ENCODE peak calls at places on chromosomes 1 and 21, in seven cellular contexts. O is brain microvascular endothelial cell, A is body of pancreas, G is GM12865, J is transverse colon, H is left ventricle myocardium inferior, B is stomach. S is an unnamed sample.

GRCh38 chr1:229624521-229624905 is 1.4 kb downstream of the TAF5L start:
- DNase-seq in B (no peak), G (no peak), A (no peak), H (no peak), J (no peak), O (no peak), S (no peak)

GRCh38 chr1:174314433-174314832 is 133.3 kb upstream of the GPR52 start:
- DNase-seq in O (no peak), A (no peak), J (no peak), H (no peak), B (no peak), G (no peak), S (no peak)

GRCh38 chr21:45471229-45472052 is 66.5 kb downstream of the COL18A1 start:
- DNase-seq in B (no peak), A (no peak), H (peak; percentile 59), O (peak; percentile 58), G (no peak), J (no peak), S (peak; percentile 93)

GRCh38 chr1:47592296-47592975 is 154.6 kb downstream of the FOXD2 start:
- DNase-seq in H (no peak), O (no peak), J (no peak), A (no peak), G (no peak), B (no peak), S (no peak)

GRCh38 chr1:226984521-226985238 is 44.6 kb downstream of the COQ8A start:
- DNase-seq in O (no peak), B (no peak), J (no peak), A (no peak), H (peak; percentile 57), G (no peak), S (no peak)

GRCh38 chr1:24503870-24504523 is 1.4 kb downstream of the RCAN3 start:
- DNase-seq in G (no peak), H (no peak), A (peak; percentile 19), O (no peak), J (no peak), B (no peak), S (no peak)

GRCh38 chr1:40915581-40915980 is 53.4 kb upstream of the CITED4 start:
- DNase-seq in B (peak; percentile 46), A (peak; percentile 28), O (no peak), G (no peak), H (no peak), J (no peak), S (no peak)

GRCh38 chr1:244599937-244600350 is 53.0 kb upstream of the DESI2 start:
- DNase-seq in O (peak; percentile 93), A (no peak), J (peak; percentile 12), G (peak; percentile 68), H (no peak), B (peak; percentile 37), S (peak; percentile 97)

GRCh38 chr1:234694661-234695060 is 84.7 kb upstream of the IRF2BP2 start:
- DNase-seq in O (no peak), H (no peak), J (no peak), B (no peak), G (no peak), A (no peak), S (no peak)

GRCh38 chr1:92882817-92883216 is 51.0 kb downstream of the RPL5 start:
- DNase-seq in O (no peak), J (peak; percentile 21), B (no peak), H (no peak), A (no peak), G (peak; percentile 32), S (no peak)

GRCh38 chr1:216630532-216630931 is 92.7 kb downstream of the ESRRG start:
- DNase-seq in B (no peak), H (no peak), J (no peak), O (no peak), A (no peak), G (no peak), S (no peak)

GRCh38 chr1:119141020-119141424 is 569 bp upstream of the WARS2 start:
- DNase-seq in A (peak; percentile 16), H (peak; percentile 22), G (peak; percentile 56), J (peak; percentile 31), O (peak; percentile 17), B (no peak), S (no peak)

GRCh38 chr1:81920245-81920740 is 119.6 kb downstream of the ADGRL2 start:
- DNase-seq in J (no peak), O (peak; percentile 72), A (peak; percentile 9), G (no peak), H (peak; percentile 16), B (no peak), S (peak; percentile 52)

GRCh38 chr1:118116909-118117308 is 68.1 kb downstream of the SPAG17 start:
- DNase-seq in B (no peak), O (no peak), G (no peak), J (no peak), H (no peak), A (no peak), S (no peak)

GRCh38 chr1:180301135-180301737 is 71.2 kb downstream of the LHX4 start:
- DNase-seq in O (peak; percentile 50), G (no peak), B (no peak), H (no peak), J (no peak), A (no peak), S (peak; percentile 49)

GRCh38 chr1:246343251-246343650 is 163.8 kb downstream of the SMYD3 start:
- DNase-seq in O (no peak), A (no peak), B (no peak), H (no peak), J (no peak), G (peak; percentile 11), S (no peak)

GRCh38 chr1:172446547-172446946 is 2.7 kb upstream of the PIGC start:
- DNase-seq in G (no peak), H (no peak), O (no peak), J (no peak), B (no peak), A (peak; percentile 28), S (no peak)

GRCh38 chr1:60583696-60584095 is 498.7 kb upstream of the NFIA start:
- DNase-seq in A (no peak), H (no peak), O (no peak), J (no peak), G (no peak), B (no peak), S (no peak)

GRCh38 chr1:9302745-9303524 is 10.2 kb downstream of the SPSB1 start:
- DNase-seq in G (no peak), O (peak; percentile 86), B (no peak), J (no peak), A (no peak), H (peak; percentile 47), S (peak; percentile 94)
- H3K4me3 ChIP-seq in G (no peak overlapping the region), O (no peak overlapping the region), B (no peak overlapping the region), J (no peak overlapping the region), A (no peak overlapping the region), H (peak overlapping the region; percentile 19), S (no peak overlapping the region)

DNA sequence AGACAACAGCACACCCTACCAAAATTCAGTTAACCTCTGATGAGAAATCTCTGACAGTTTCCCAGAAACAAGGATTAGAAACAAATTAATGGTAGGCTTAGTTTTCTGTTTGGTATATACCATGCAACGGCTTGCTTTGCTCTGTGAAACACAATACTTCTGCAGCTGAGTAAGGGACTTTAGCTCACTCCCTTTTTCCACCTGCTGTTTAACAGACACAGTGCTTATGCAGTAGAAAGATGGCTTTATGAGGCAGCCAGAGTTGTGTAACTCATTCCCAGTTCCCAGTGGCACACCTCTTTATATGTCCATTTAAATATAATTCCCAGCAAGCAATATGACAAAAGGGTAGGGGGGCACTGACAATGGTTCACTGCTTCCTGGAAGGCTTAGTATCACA is 124.0 kb downstream of the PIGK start:
- DNase-seq in A (no peak), J (no peak), B (no peak), G (no peak), H (no peak), O (no peak), S (no peak)
- TF ChIP-seq CTCF in A (no peak), J (no peak), B (no peak), G (no peak), H (no peak), O (no peak), S (no peak)

GRCh38 chr1:170095976-170096725 is 21.7 kb upstream of the KIFAP3 start:
- DNase-seq in A (no peak), O (no peak), J (no peak), G (no peak), B (no peak), H (no peak), S (no peak)
- H3K4me3 ChIP-seq in A (no peak overlapping the region), O (no peak overlapping the region), J (no peak overlapping the region), G (no peak overlapping the region), B (no peak overlapping the region), H (no peak overlapping the region), S (no peak overlapping the region)

GRCh38 chr1:94908965-94909364 is 17.9 kb downstream of the CNN3 start:
- DNase-seq in G (no peak), J (no peak), A (no peak), B (no peak), O (no peak), H (no peak), S (no peak)

GRCh38 chr1:94907161-94907560 is 19.7 kb downstream of the CNN3 start:
- DNase-seq in A (no peak), H (no peak), J (no peak), O (no peak), B (no peak), G (no peak), S (no peak)

GRCh38 chr1:94906382-94906781 is 20.5 kb downstream of the CNN3 start:
- DNase-seq in J (no peak), H (no peak), O (no peak), G (no peak), A (no peak), B (no peak), S (no peak)

GRCh38 chr1:94909486-94909885 is 17.4 kb downstream of the CNN3 start:
- DNase-seq in H (no peak), B (no peak), O (no peak), A (no peak), G (no peak), J (no peak), S (no peak)

DNA sequence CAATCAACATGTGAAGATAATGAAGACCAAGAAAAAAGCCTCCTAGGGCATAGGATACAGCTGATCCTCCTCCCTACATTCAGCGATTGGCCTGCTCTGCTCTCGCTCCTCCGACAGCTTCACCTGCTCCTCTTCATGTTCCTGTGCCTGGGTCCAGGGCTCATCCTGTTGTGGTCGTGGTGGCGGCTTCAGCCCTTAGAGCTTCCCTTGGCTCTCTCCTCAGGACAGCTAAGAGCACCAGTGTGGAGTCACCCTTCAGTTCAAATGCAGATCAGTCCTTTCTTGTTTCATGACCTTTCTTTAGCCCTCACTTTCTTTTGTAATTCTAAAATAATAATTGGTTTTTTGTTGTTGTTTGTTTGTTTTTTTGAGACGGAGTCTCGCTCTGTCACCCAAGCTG is 18.7 kb downstream of the CNN3 start:
- DNase-seq in G (no peak), J (no peak), B (no peak), H (no peak), O (no peak), A (no peak), S (no peak)
- TF ChIP-seq CTCF in G (no peak), J (no peak), B (no peak), H (no peak), O (no peak), A (no peak), S (no peak)

GRCh38 chr21:31220567-31220966 is 123.5 kb downstream of the TIAM1 start:
- DNase-seq in J (no peak), H (no peak), A (no peak), O (no peak), G (no peak), B (no peak), S (peak; percentile 13)
- H3K4me3 ChIP-seq in J (no peak overlapping the region), H (no peak overlapping the region), A (no peak overlapping the region), O (no peak overlapping the region), G (no peak overlapping the region), B (no peak overlapping the region), S (no peak overlapping the region)

S was measured in astrocyte of the spinal cord.